ENCODE peak calls at places on chromosome 6, in six cellular contexts. T is naive thymus-derived CD8-positive, alpha-beta T cell; L is Right ventricle myocardium superior; P is RWPE2; X is right lobe of liver; A is lung. W is an unnamed sample.

GRCh38 chr6:1786455-1787108 is 176.9 kb downstream of the FOXC1 start:
- ATAC-seq in T (no peak), L (no peak), P (no peak), X (no peak), A (no peak), W (no peak)

GRCh38 chr6:30042476-30042875 is 18.6 kb upstream of the POLR1H start:
- ATAC-seq in T (no peak), L (no peak), P (no peak), X (no peak), A (no peak), W (no peak)

GRCh38 chr6:149385998-149386646 is 13.9 kb upstream of the SUMO4 start:
- ATAC-seq in T (peak; percentile 49), L (no peak), P (no peak), X (no peak), A (no peak), W (no peak)

GRCh38 chr6:83221302-83221701 is 28.1 kb downstream of the RWDD2A start:
- ATAC-seq in T (no peak), L (no peak), P (no peak), X (no peak), A (no peak), W (no peak)

GRCh38 chr6:15439410-15440022 is 193.6 kb downstream of the JARID2 start:
- ATAC-seq in T (no peak), L (no peak), P (no peak), X (no peak), A (no peak), W (no peak)

GRCh38 chr6:46575530-46575929 is 77.1 kb downstream of the CYP39A1 start:
- ATAC-seq in T (no peak), L (peak; percentile 75), P (no peak), X (no peak), A (no peak), W (no peak)

GRCh38 chr6:53440331-53440730 is 91.6 kb upstream of the ELOVL5 start:
- ATAC-seq in T (no peak), L (no peak), P (no peak), X (peak; percentile 54), A (peak; percentile 22), W (no peak)

GRCh38 chr6:80165143-80165542 is 58.7 kb downstream of the BCKDHB start:
- ATAC-seq in T (no peak), L (no peak), P (peak; percentile 78), X (no peak), A (no peak), W (no peak)

GRCh38 chr6:142854589-142855488 is 90.1 kb downstream of the HIVEP2 start:
- ATAC-seq in T (no peak), L (no peak), P (no peak), X (no peak), A (no peak), W (no peak)

GRCh38 chr6:152232494-152233151 is 404.5 kb downstream of the SYNE1 start:
- ATAC-seq in T (peak; percentile 55), L (peak; percentile 92), P (no peak), X (peak; percentile 27), A (no peak), W (no peak)